ENCODE peak calls at places on chromosomes 12 and 14, in five cellular contexts. One of them, this sample, is unnamed.
A peak's percentile ranks its signal among the peaks of the same experiment; 100 is the strongest.

GRCh38 chr12:104715562-104716182 is 242.4 kb downstream of the SLC41A2 start:
- DNase-seq in AG04449: no peak
- DNase-seq in CD4-positive, alpha-beta T cell: no peak
- DNase-seq in GM13977: no peak
- DNase-seq in foreskin fibroblast: no peak
- DNase-seq in this sample: no peak

GRCh38 chr14:64040044-64040443 is 187.2 kb downstream of the SYNE2 start:
- DNase-seq in foreskin fibroblast: no peak
- DNase-seq in CD4-positive, alpha-beta T cell: no peak
- DNase-seq in AG04449: no peak
- DNase-seq in GM13977: no peak
- DNase-seq in this sample: peak; percentile 7

GRCh38 chr12:106251636-106252035 is 3.8 kb upstream of the CKAP4 start:
- DNase-seq in CD4-positive, alpha-beta T cell: no peak
- DNase-seq in GM13977: no peak
- DNase-seq in foreskin fibroblast: peak; percentile 56
- DNase-seq in AG04449: no peak
- DNase-seq in this sample: no peak

GRCh38 chr12:19998968-19999792 is 369.2 kb upstream of the PDE3A start:
- DNase-seq in AG04449: no peak
- DNase-seq in CD4-positive, alpha-beta T cell: no peak
- DNase-seq in foreskin fibroblast: no peak
- DNase-seq in GM13977: no peak
- DNase-seq in this sample: no peak

GRCh38 chr12:60106207-60106606 is 510.4 kb downstream of the SLC16A7 start:
- DNase-seq in CD4-positive, alpha-beta T cell: no peak
- DNase-seq in foreskin fibroblast: no peak
- DNase-seq in GM13977: no peak
- DNase-seq in AG04449: no peak
- DNase-seq in this sample: no peak

GRCh38 chr14:71780075-71780474 is 152.2 kb upstream of the RGS6 start:
- DNase-seq in foreskin fibroblast: no peak
- DNase-seq in GM13977: no peak
- DNase-seq in CD4-positive, alpha-beta T cell: no peak
- DNase-seq in AG04449: no peak
- DNase-seq in this sample: no peak

GRCh38 chr14:98965061-98965460 is 306.9 kb downstream of the BCL11B start:
- DNase-seq in CD4-positive, alpha-beta T cell: no peak
- DNase-seq in foreskin fibroblast: no peak
- DNase-seq in AG04449: no peak
- DNase-seq in GM13977: no peak
- DNase-seq in this sample: no peak

GRCh38 chr12:84397279-84397678 is 515.3 kb downstream of the SLC6A15 start:
- DNase-seq in foreskin fibroblast: no peak
- DNase-seq in GM13977: no peak
- DNase-seq in CD4-positive, alpha-beta T cell: no peak
- DNase-seq in AG04449: no peak
- DNase-seq in this sample: no peak

GRCh38 chr12:46401703-46402102 is 29.1 kb upstream of the SLC38A2 start:
- DNase-seq in foreskin fibroblast: peak; percentile 54
- DNase-seq in CD4-positive, alpha-beta T cell: no peak
- DNase-seq in AG04449: no peak
- DNase-seq in GM13977: no peak
- DNase-seq in this sample: no peak

GRCh38 chr12:127881371-127882140 is 385.4 kb upstream of the TMEM132C start:
- DNase-seq in CD4-positive, alpha-beta T cell: no peak
- DNase-seq in foreskin fibroblast: no peak
- DNase-seq in AG04449: peak; percentile 41
- DNase-seq in GM13977: no peak
- DNase-seq in this sample: no peak

GRCh38 chr14:22781606-22782000 is 15.1 kb downstream of the OXA1L start:
- DNase-seq in CD4-positive, alpha-beta T cell: no peak
- DNase-seq in GM13977: no peak
- DNase-seq in foreskin fibroblast: peak; percentile 26
- DNase-seq in AG04449: no peak
- DNase-seq in this sample: no peak

GRCh38 chr12:106084759-106085158 is 54.0 kb downstream of the NUAK1 start:
- DNase-seq in AG04449: no peak
- DNase-seq in GM13977: no peak
- DNase-seq in CD4-positive, alpha-beta T cell: no peak
- DNase-seq in foreskin fibroblast: no peak
- DNase-seq in this sample: no peak

GRCh38 chr12:22287776-22288621 is 46.5 kb downstream of the ST8SIA1 start:
- DNase-seq in foreskin fibroblast: no peak
- DNase-seq in CD4-positive, alpha-beta T cell: peak; percentile 0
- DNase-seq in AG04449: no peak
- DNase-seq in GM13977: no peak
- DNase-seq in this sample: no peak

GRCh38 chr12:86777335-86777734 is 521.1 kb upstream of the MGAT4C start:
- DNase-seq in GM13977: no peak
- DNase-seq in AG04449: no peak
- DNase-seq in CD4-positive, alpha-beta T cell: no peak
- DNase-seq in foreskin fibroblast: no peak
- DNase-seq in this sample: no peak

GRCh38 chr12:12915654-12916053 is 24.3 kb downstream of the GPRC5A start:
- DNase-seq in AG04449: no peak
- DNase-seq in GM13977: no peak
- DNase-seq in CD4-positive, alpha-beta T cell: no peak
- DNase-seq in foreskin fibroblast: no peak
- DNase-seq in this sample: no peak

GRCh38 chr12:117994551-117995438 is 21.7 kb upstream of the RFC5 start:
- DNase-seq in CD4-positive, alpha-beta T cell: no peak
- DNase-seq in foreskin fibroblast: no peak
- DNase-seq in AG04449: no peak
- DNase-seq in GM13977: no peak
- DNase-seq in this sample: no peak

GRCh38 chr14:88559852-88560251 is 3.0 kb upstream of the ZC3H14 start:
- DNase-seq in AG04449: no peak
- DNase-seq in GM13977: no peak
- DNase-seq in foreskin fibroblast: peak; percentile 60
- DNase-seq in CD4-positive, alpha-beta T cell: no peak
- DNase-seq in this sample: peak; percentile 47

GRCh38 chr12:95970905-95971304 is 25.2 kb downstream of the HAL start:
- DNase-seq in CD4-positive, alpha-beta T cell: no peak
- DNase-seq in foreskin fibroblast: no peak
- DNase-seq in AG04449: no peak
- DNase-seq in GM13977: no peak
- DNase-seq in this sample: no peak

GRCh38 chr12:77796775-77797174 is 33.9 kb upstream of the NAV3 start:
- DNase-seq in AG04449: peak; percentile 16
- DNase-seq in foreskin fibroblast: peak; percentile 14
- DNase-seq in GM13977: no peak
- DNase-seq in CD4-positive, alpha-beta T cell: no peak
- DNase-seq in this sample: peak; percentile 8

GRCh38 chr12:1662761-1663439 is 28.0 kb upstream of the ADIPOR2 start:
- DNase-seq in CD4-positive, alpha-beta T cell: peak; percentile 7
- DNase-seq in AG04449: no peak
- DNase-seq in GM13977: no peak
- DNase-seq in foreskin fibroblast: peak; percentile 31
- DNase-seq in this sample: no peak
- TF ChIP-seq CTCF in CD4-positive, alpha-beta T cell: no peak
- TF ChIP-seq CTCF in AG04449: peak; percentile 52
- TF ChIP-seq CTCF in GM13977: peak; percentile 36
- TF ChIP-seq CTCF in foreskin fibroblast: peak; percentile 38
- TF ChIP-seq CTCF in this sample: no peak

GRCh38 chr14:75804570-75805275 is 143.7 kb downstream of the TTLL5 start:
- DNase-seq in GM13977: no peak
- DNase-seq in AG04449: no peak
- DNase-seq in foreskin fibroblast: no peak
- DNase-seq in CD4-positive, alpha-beta T cell: no peak
- DNase-seq in this sample: no peak

GRCh38 chr14:75803768-75804167 is 142.7 kb downstream of the TTLL5 start:
- DNase-seq in foreskin fibroblast: no peak
- DNase-seq in CD4-positive, alpha-beta T cell: no peak
- DNase-seq in GM13977: no peak
- DNase-seq in AG04449: no peak
- DNase-seq in this sample: no peak

GRCh38 chr14:75805646-75806045 is 144.6 kb downstream of the TTLL5 start:
- DNase-seq in AG04449: no peak
- DNase-seq in GM13977: no peak
- DNase-seq in foreskin fibroblast: no peak
- DNase-seq in CD4-positive, alpha-beta T cell: no peak
- DNase-seq in this sample: no peak

GRCh38 chr14:75806247-75806876 is 145.3 kb downstream of the TTLL5 start:
- DNase-seq in CD4-positive, alpha-beta T cell: no peak
- DNase-seq in AG04449: no peak
- DNase-seq in GM13977: no peak
- DNase-seq in foreskin fibroblast: no peak
- DNase-seq in this sample: no peak

GRCh38 chr14:75800792-75801191 is 139.7 kb downstream of the TTLL5 start:
- DNase-seq in GM13977: no peak
- DNase-seq in CD4-positive, alpha-beta T cell: no peak
- DNase-seq in AG04449: no peak
- DNase-seq in foreskin fibroblast: no peak
- DNase-seq in this sample: no peak
- TF ChIP-seq CTCF in GM13977: no peak
- TF ChIP-seq CTCF in CD4-positive, alpha-beta T cell: no peak
- TF ChIP-seq CTCF in AG04449: no peak
- TF ChIP-seq CTCF in foreskin fibroblast: no peak
- TF ChIP-seq CTCF in this sample: no peak

DNA sequence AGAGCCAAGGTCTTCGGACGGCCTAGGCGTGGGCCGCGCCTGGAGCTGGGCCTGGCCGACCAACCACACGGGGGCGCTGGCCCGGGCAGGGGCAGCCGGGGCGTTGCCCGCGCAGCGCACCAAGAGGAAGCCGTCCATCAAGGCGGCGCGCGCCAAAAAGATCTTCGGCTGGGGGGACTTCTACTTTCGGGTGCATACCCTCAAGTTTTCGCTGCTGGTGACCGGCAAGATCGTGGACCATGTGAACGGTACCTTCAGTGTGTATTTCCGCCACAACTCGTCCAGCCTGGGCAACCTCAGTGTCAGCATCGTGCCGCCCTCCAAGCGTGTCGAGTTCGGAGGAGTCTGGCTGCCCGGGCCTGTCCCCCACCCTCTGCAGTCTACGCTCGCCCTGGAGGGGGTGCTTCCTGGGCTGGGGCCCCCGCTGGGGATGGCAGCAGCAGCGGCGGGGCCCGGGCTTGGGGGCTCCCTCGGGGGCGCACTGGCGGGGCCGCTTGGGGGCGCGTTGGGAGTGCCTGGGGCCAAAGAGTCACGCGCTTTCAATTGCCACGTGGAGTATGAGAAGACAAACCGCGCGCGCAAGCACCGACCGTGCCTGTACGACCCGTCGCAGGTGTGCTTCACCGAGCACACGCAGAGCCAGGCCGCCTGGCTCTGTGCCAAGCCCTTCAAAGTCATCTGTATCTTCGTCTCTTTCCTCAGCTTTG is 4.4 kb upstream of the SHMT2 start:
- DNase-seq in foreskin fibroblast: no peak
- DNase-seq in AG04449: no peak
- DNase-seq in CD4-positive, alpha-beta T cell: peak; percentile 50
- DNase-seq in GM13977: no peak
- DNase-seq in this sample: no peak
- TF ChIP-seq CTCF in foreskin fibroblast: no peak
- TF ChIP-seq CTCF in AG04449: peak; percentile 53
- TF ChIP-seq CTCF in CD4-positive, alpha-beta T cell: peak; percentile 48
- TF ChIP-seq CTCF in GM13977: peak; percentile 86
- TF ChIP-seq CTCF in this sample: peak; percentile 21

DNA sequence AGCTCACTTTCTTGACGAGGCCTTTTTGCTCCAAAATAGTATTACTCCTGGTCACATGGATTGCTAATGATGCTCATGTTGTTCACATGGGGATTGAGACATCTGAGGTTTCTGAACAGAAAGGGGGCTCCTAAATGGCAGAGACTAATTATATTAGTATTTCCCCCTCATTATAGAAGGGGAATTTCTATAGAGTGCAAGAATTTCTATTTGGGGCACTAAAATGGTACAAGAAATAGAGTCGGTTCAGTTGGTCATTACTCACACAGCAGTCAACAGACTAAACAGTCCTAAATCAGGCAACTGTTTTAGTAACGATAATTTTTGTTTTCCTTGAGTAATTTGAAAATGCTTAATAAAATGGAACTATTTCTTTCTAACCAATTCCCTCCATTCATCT is 108.9 kb downstream of the DACT1 start:
- DNase-seq in foreskin fibroblast: no peak
- DNase-seq in GM13977: no peak
- DNase-seq in AG04449: no peak
- DNase-seq in CD4-positive, alpha-beta T cell: no peak
- DNase-seq in this sample: no peak
- TF ChIP-seq CTCF in foreskin fibroblast: no peak
- TF ChIP-seq CTCF in GM13977: no peak
- TF ChIP-seq CTCF in AG04449: no peak
- TF ChIP-seq CTCF in CD4-positive, alpha-beta T cell: no peak
- TF ChIP-seq CTCF in this sample: no peak

DNA sequence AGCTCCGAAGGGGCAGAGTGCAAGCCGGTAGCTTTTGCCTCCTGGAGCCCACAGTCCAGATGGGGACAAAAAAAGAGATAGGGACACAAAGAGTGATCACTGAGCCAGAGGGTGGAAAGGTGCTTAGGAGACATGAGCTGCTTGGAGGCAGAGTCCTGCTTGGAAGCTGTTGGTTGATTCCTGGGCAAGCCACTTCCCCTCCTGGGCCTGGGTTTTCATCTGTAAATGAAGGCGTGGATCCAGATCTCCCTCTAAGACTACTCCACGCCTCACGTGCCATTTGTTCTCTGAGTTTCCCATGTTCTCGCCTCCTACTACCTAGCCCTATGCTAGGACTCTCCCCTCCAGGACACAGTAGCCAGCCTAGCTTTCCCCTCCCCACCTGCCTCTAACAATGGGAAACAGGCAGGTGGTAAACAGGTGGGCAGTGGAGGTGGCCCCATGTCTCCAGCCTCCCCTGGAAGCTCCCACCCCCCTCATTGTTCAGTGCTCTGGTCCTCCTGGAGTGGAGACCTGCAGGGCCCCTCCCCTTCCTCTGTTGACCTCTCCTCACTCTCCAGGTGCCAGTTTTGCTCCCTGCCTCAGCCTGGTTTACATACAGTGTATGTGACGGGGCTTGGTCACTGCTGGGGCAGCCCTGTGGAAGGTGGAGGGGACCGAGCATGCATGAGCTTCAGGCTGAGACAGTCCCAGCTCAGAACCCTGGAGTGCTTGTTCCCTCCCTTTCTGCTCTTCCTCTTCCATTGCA is 3.8 kb downstream of the SERPINA3 start:
- DNase-seq in GM13977: no peak
- DNase-seq in CD4-positive, alpha-beta T cell: no peak
- DNase-seq in foreskin fibroblast: no peak
- DNase-seq in AG04449: no peak
- DNase-seq in this sample: no peak
- TF ChIP-seq CTCF in GM13977: no peak
- TF ChIP-seq CTCF in CD4-positive, alpha-beta T cell: no peak
- TF ChIP-seq CTCF in foreskin fibroblast: no peak
- TF ChIP-seq CTCF in AG04449: no peak
- TF ChIP-seq CTCF in this sample: no peak

GRCh38 chr14:103749860-103750259 is 34.2 kb downstream of the ZFYVE21 start:
- DNase-seq in GM13977: no peak
- DNase-seq in AG04449: no peak
- DNase-seq in foreskin fibroblast: no peak
- DNase-seq in CD4-positive, alpha-beta T cell: no peak
- DNase-seq in this sample: no peak
- TF ChIP-seq CTCF in GM13977: no peak
- TF ChIP-seq CTCF in AG04449: no peak
- TF ChIP-seq CTCF in foreskin fibroblast: no peak
- TF ChIP-seq CTCF in CD4-positive, alpha-beta T cell: no peak
- TF ChIP-seq CTCF in this sample: no peak

This sample was measured in AG09309.